ENCODE peak calls at places on chromosome 12, in four cellular contexts. X is EL; N is HEK293T; C is effector CD8-positive, alpha-beta T cell. E is an unnamed sample.
A peak's percentile ranks its signal among the peaks of the same experiment; 100 is the strongest.

GRCh38 chr12:94571556-94571955 is 78.8 kb downstream of the TMCC3 start:
- DNase-seq in X (peak; percentile 64), N (no peak), C (no peak), E (no peak)

GRCh38 chr12:62760779-62761178 is 174.2 kb downstream of the PPM1H start:
- DNase-seq in X (no peak), N (no peak), C (no peak), E (no peak)

GRCh38 chr12:108304633-108305032 is 34.5 kb downstream of the CMKLR1 start:
- DNase-seq in X (no peak), N (no peak), C (no peak), E (no peak)

GRCh38 chr12:65955418-65955817 is 131.1 kb downstream of the HMGA2 start:
- DNase-seq in X (no peak), N (no peak), C (no peak), E (no peak)

GRCh38 chr12:42446761-42447160 is 120.8 kb downstream of the PPHLN1 start:
- DNase-seq in X (no peak), N (no peak), C (no peak), E (no peak)

GRCh38 chr12:94644622-94645021 is 5.7 kb downstream of the TMCC3 start:
- DNase-seq in X (peak; percentile 76), N (no peak), C (no peak), E (no peak)

GRCh38 chr12:64716373-64716772 is 42.8 kb downstream of the GNS start:
- DNase-seq in X (no peak), N (no peak), C (no peak), E (no peak)

GRCh38 chr12:120110550-120111501 is 5.7 kb downstream of the RAB35 start:
- DNase-seq in X (no peak), N (no peak), C (no peak), E (no peak)